ENCODE peak calls at places on chromosomes 6 and 20, in four cellular contexts. D is left ventricle myocardium inferior, V is fibroblast of lung, C is NB4. L is an unnamed sample.

GRCh38 chr6:83119742-83120300 is 52.4 kb downstream of the DOP1A start:
- DNase-seq in V (no peak), C (no peak), D (no peak), L (no peak)

GRCh38 chr6:139161817-139162284 is 27.0 kb downstream of the HECA start:
- DNase-seq in V (no peak), C (no peak), D (no peak), L (no peak)

GRCh38 chr6:13411484-13411883 is 75.9 kb downstream of the GFOD1 start:
- DNase-seq in D (no peak), C (peak), V (no peak), L (no peak)

GRCh38 chr6:28081486-28081751 is 1.1 kb downstream of the ZNF165 start:
- DNase-seq in V (no peak), C (peak), D (no peak), L (no peak)

GRCh38 chr6:158900614-158901312 is 81.6 kb upstream of the EZR start:
- DNase-seq in V (no peak), D (no peak), C (no peak), L (no peak)

GRCh38 chr6:87029711-87030314 is 65.1 kb downstream of the CGA start:
- DNase-seq in D (no peak), C (peak), V (peak), L (peak)

GRCh38 chr6:18139935-18140621 is 14.8 kb downstream of the TPMT start:
- DNase-seq in V (no peak), C (no peak), D (no peak), L (no peak)

GRCh38 chr6:3749390-3749978 is 2.0 kb downstream of the PXDC1 start:
- DNase-seq in V (no peak), D (no peak), C (no peak), L (no peak)

GRCh38 chr6:3226422-3227362 is 761 bp downstream of the TUBB2B start:
- DNase-seq in D (no peak), V (no peak), C (peak), L (peak)

GRCh38 chr20:9467995-9468394 is 46.4 kb upstream of the LAMP5 start:
- DNase-seq in C (peak), V (no peak), D (no peak), L (no peak)

GRCh38 chr6:66538548-66539135 is 831.6 kb upstream of the EYS start:
- DNase-seq in V (no peak), D (no peak), C (no peak), L (peak)

GRCh38 chr20:36835453-36836198 is 40.3 kb upstream of the TLDC2 start:
- DNase-seq in V (peak), C (peak), D (peak), L (peak)

GRCh38 chr20:14178528-14178927 is 158.9 kb downstream of the FLRT3 start:
- DNase-seq in D (no peak), V (no peak), C (no peak), L (no peak)

GRCh38 chr20:20391115-20391514 is 23.2 kb downstream of the INSM1 start:
- DNase-seq in V (no peak), D (no peak), C (no peak), L (no peak)

GRCh38 chr20:43513298-43514061 is 6.0 kb downstream of the L3MBTL1 start:
- DNase-seq in C (no peak), V (no peak), D (no peak), L (no peak)
- H3K4me3 ChIP-seq in C (peak), V (peak), D (peak), L (peak)

GRCh38 chr20:33732166-33732970 is 572 bp downstream of the ZNF341 start:
- DNase-seq in C (peak), V (peak), D (peak), L (no peak)
- TF ChIP-seq CTCF in C (no peak), V (no peak), D (no peak), L (no peak)

GRCh38 chr6:33776186-33776585 is 12.7 kb downstream of the LEMD2 start:
- DNase-seq in V (no peak), C (no peak), D (no peak), L (no peak)

GRCh38 chr6:33772902-33773472 is 15.9 kb downstream of the LEMD2 start:
- DNase-seq in D (no peak), V (no peak), C (no peak), L (no peak)

GRCh38 chr6:33776764-33777163 is 12.2 kb downstream of the LEMD2 start:
- DNase-seq in V (no peak), D (no peak), C (no peak), L (no peak)

GRCh38 chr6:33772114-33772830 is 16.7 kb downstream of the LEMD2 start:
- DNase-seq in V (no peak), D (no peak), C (no peak), L (peak)

DNA sequence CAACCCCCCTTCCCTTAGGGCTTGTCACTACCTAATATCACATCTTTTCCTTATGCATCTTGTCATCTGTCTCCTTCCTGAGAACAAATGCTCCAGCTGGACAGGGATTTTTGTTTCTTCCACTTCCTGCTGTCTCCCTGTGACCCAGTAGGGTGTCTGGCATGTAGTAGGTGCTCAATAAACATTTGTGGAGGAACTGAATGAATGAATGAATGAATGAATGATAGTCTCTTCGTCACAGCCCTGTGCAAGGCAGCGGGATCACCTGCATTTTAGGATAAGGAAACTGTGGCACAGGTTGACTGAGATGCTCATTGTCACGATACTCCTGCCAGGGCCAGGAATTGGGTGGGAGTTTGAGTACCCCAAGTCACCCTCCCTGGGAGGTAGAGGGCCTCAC is 14.2 kb downstream of the LEMD2 start:
- DNase-seq in D (no peak), C (no peak), V (no peak), L (no peak)
- H3K4me3 ChIP-seq in D (no peak), C (no peak), V (no peak), L (no peak)

DNA sequence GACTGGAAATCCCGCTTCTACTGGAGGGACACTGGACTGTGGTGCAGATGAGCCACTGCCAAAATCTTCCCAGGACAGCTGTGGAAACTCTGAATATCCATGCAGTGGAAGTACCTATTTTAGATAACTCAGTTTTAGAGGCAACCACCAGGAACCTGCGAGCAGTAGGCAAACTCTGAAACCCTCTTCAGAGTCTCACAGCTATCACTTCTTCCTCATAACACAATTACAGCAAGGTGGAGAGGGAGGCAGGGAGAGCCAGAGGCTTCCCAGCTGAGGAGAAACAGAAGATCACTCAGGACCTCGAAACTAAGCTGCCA is 322.7 kb upstream of the NT5E start:
- DNase-seq in V (no peak), C (no peak), D (no peak), L (no peak)
- TF ChIP-seq CTCF in V (no peak), C (no peak), D (no peak), L (no peak)

GRCh38 chr6:125789167-125789566 is 1.6 kb upstream of the NCOA7 start:
- DNase-seq in V (no peak), D (no peak), C (peak), L (peak)
- H3K4me3 ChIP-seq in V (no peak), D (peak), C (no peak), L (no peak)